ENCODE peak calls at places on chromosomes 2 and 18, in five cellular contexts. S is stimulated activated naive CD8-positive, alpha-beta T cell treated with anti-CD3 and anti-CD28 coated beads, Interleukin-15, Interleukin-2, amounts not matched to agents 100 U/mL and 50 U/mL, for 24 hours; B is GM23248; Q is transverse colon; D is posterior cingulate gyrus. T is an unnamed sample.

GRCh38 chr2:102140367-102140766 is 2.2 kb upstream of the IL1R1 start:
- DNase-seq in S (no peak), B (no peak), Q (no peak), D (no peak), T (no peak)

GRCh38 chr18:69617888-69618287 is 217.2 kb downstream of the DOK6 start:
- DNase-seq in S (no peak), B (peak; percentile 73), Q (no peak), D (no peak), T (no peak)

GRCh38 chr2:191304939-191305875 is 60.0 kb downstream of the MYO1B start:
- DNase-seq in S (no peak), B (peak; percentile 84), Q (peak; percentile 17), D (no peak), T (no peak)

GRCh38 chr2:95258271-95258670 is 16.0 kb upstream of the PROM2 start:
- DNase-seq in S (no peak), B (no peak), Q (no peak), D (no peak), T (no peak)

GRCh38 chr2:223215136-223215535 is 163.1 kb downstream of the KCNE4 start:
- DNase-seq in S (no peak), B (no peak), Q (no peak), D (no peak), T (no peak)

GRCh38 chr2:26913599-26914285 is 56.7 kb upstream of the MAPRE3 start:
- DNase-seq in S (no peak), B (peak; percentile 65), Q (no peak), D (no peak), T (no peak)

GRCh38 chr18:29588446-29589100 is 1411.6 kb upstream of the CDH2 start:
- DNase-seq in S (no peak), B (no peak), Q (no peak), D (no peak), T (no peak)

GRCh38 chr2:105680357-105680756 is 64.4 kb upstream of the NCK2 start:
- DNase-seq in S (no peak), B (no peak), Q (no peak), D (no peak), T (no peak)

GRCh38 chr2:96403481-96403880 is 67.9 kb downstream of the NCAPH start:
- DNase-seq in S (no peak), B (no peak), Q (no peak), D (no peak), T (no peak)

GRCh38 chr2:33354981-33355380 is 121.5 kb upstream of the RASGRP3 start:
- DNase-seq in S (no peak), B (peak; percentile 89), Q (no peak), D (no peak), T (no peak)

T was measured in nucleus accumbens.